ENCODE peak calls at places on chromosome 1, in nine cellular contexts. A, R, Q, X, G, B, T, K and Z are unnamed samples.

GRCh38 chr1:207317561-207317960 is 3.9 kb upstream of the CD55 start:
- ATAC-seq in A (no peak), R (no peak), Q (no peak), X (no peak), G (no peak), B (no peak), T (no peak), K (no peak), Z (no peak)

GRCh38 chr1:47495176-47495713 is 57.4 kb downstream of the FOXD2 start:
- ATAC-seq in A (no peak), R (no peak), Q (no peak), X (no peak), G (no peak), B (no peak), T (no peak), K (no peak), Z (no peak)

GRCh38 chr1:54227091-54227602 is 27.2 kb downstream of the MRPL37 start:
- ATAC-seq in A (peak; percentile 62), R (no peak), Q (peak; percentile 10), X (peak; percentile 73), G (peak; percentile 50), B (peak; percentile 89), T (peak; percentile 33), K (no peak), Z (no peak)

GRCh38 chr1:248702714-248703113 is at the start of gene OR14I1:
- ATAC-seq in A (no peak), R (no peak), Q (no peak), X (no peak), G (no peak), B (no peak), T (no peak), K (no peak), Z (no peak)

GRCh38 chr1:31815307-31815645 is 546 bp downstream of the SPOCD1 start:
- ATAC-seq in A (no peak), R (no peak), Q (no peak), X (no peak), G (no peak), B (peak; percentile 17), T (no peak), K (no peak), Z (no peak)

GRCh38 chr1:198641966-198642656 is 3.3 kb downstream of the PTPRC start:
- ATAC-seq in A (no peak), R (peak; percentile 24), Q (peak; percentile 16), X (no peak), G (no peak), B (no peak), T (no peak), K (peak; percentile 20), Z (no peak)

GRCh38 chr1:44407430-44408180 is 2.5 kb downstream of the RNF220 start:
- ATAC-seq in A (no peak), R (no peak), Q (no peak), X (no peak), G (no peak), B (no peak), T (no peak), K (no peak), Z (no peak)

GRCh38 chr1:157659576-157660247 is 40.9 kb downstream of the FCRL3 start:
- ATAC-seq in A (no peak), R (no peak), Q (no peak), X (no peak), G (no peak), B (no peak), T (no peak), K (no peak), Z (no peak)